ENCODE peak calls at places on chromosomes 6 and 20, in five cellular contexts. Q, X, K, V and E are unnamed samples.

GRCh38 chr6:105849741-105850140 is 236.4 kb upstream of the PRDM1 start:
- DNase-seq in Q (no peak), X (no peak), K (no peak), V (no peak), E (no peak)

GRCh38 chr6:145372671-145373123 is 362.6 kb downstream of the EPM2A start:
- DNase-seq in Q (no peak), X (peak; percentile 52), K (no peak), V (peak; percentile 12), E (no peak)

GRCh38 chr6:156280131-156280530 is 497.0 kb upstream of the ARID1B start:
- DNase-seq in Q (no peak), X (no peak), K (no peak), V (no peak), E (no peak)

GRCh38 chr20:25470045-25470444 is 62.6 kb downstream of the GINS1 start:
- DNase-seq in Q (peak; percentile 33), X (peak; percentile 13), K (peak; percentile 56), V (peak; percentile 57), E (peak; percentile 43)

GRCh38 chr6:47520282-47520681 is 42.7 kb downstream of the CD2AP start:
- DNase-seq in Q (no peak), X (no peak), K (no peak), V (peak; percentile 15), E (no peak)

GRCh38 chr20:49979030-49979832 is 3.5 kb upstream of the SNAI1 start:
- DNase-seq in Q (peak; percentile 57), X (no peak), K (no peak), V (peak; percentile 56), E (peak; percentile 77)

GRCh38 chr20:33474097-33474846 is 15.6 kb upstream of the CBFA2T2 start:
- DNase-seq in Q (no peak), X (no peak), K (no peak), V (peak; percentile 71), E (no peak)

GRCh38 chr6:158061709-158062461 is 80.2 kb downstream of the SYNJ2 start:
- DNase-seq in Q (no peak), X (no peak), K (no peak), V (no peak), E (no peak)

GRCh38 chr20:52246366-52246765 is 54.8 kb upstream of the ZFP64 start:
- DNase-seq in Q (no peak), X (no peak), K (no peak), V (no peak), E (no peak)

DNA sequence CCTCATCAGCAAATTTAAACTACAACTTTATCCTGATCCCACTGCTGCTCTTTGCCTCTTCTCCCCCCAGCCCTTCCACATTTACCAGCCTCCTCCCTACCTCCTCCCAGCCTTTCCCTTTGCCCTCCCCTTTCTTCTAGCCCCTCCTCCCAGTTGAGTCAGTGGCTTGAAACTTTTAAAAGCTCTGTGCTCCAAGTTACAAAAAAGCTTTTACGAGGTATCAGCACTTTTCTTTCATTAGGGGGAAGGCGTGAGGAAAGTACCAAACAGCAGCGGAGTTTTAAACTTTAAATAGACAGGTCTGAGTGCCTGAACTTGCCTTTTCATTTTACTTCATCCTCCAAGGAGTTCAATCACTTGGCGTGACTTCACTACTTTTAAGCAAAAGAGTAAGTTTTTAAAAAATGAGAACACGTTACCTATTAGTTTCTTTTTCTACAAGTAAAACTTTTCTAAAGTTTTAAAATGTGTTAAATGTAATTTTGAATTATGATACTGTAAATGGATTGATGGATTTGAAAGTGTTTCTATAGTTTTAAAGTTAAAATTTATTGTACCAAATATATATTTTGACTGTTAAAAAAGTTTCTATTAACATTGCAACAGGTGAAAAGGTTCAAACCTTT is at the start of gene GJA1:
- DNase-seq in Q (peak; percentile 57), X (no peak), K (peak; percentile 67), V (no peak), E (peak; percentile 66)
- TF ChIP-seq SUZ12 in Q (no peak), X (no peak), K (no peak), V (no peak), E (no peak)

GRCh38 chr6:31110825-31111582 is 1.4 kb downstream of the C6orf15 start:
- DNase-seq in Q (no peak), X (no peak), K (no peak), V (no peak), E (no peak)

GRCh38 chr6:31112478-31112877 is at the start of gene C6orf15:
- DNase-seq in Q (no peak), X (no peak), K (no peak), V (no peak), E (no peak)

GRCh38 chr6:31114540-31114876 is at the start of gene PSORS1C1:
- DNase-seq in Q (no peak), X (no peak), K (no peak), V (peak; percentile 49), E (no peak)

GRCh38 chr6:31113861-31114539 is 600 bp upstream of the PSORS1C1 start:
- DNase-seq in Q (no peak), X (no peak), K (no peak), V (no peak), E (no peak)

DNA sequence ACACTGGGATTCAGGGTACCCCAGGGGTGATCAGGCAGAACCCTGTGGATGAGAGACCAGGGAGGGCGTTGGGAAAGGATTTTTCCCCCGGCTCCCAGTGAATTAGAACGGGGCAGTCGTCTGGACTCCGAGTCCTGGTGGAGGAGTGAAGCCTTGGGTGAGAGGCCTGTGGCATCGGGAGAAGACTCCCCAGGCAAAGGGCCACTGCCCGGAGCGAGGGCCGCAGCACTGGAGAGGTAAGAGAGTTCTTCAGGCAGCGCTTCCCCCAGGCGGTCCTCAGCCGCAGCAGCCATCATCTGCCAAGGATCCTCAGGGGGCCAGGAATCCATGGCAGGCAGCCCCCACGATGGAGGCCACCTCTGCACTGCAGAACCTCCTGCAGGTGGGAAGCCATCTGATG is 663 bp downstream of the C6orf15 start:
- DNase-seq in Q (no peak), X (no peak), K (no peak), V (no peak), E (no peak)
- TF ChIP-seq SUZ12 in Q (no peak), X (no peak), K (no peak), V (no peak), E (no peak)

GRCh38 chr6:142300758-142301251 is 1.0 kb upstream of the ADGRG6 start:
- DNase-seq in Q (no peak), X (no peak), K (no peak), V (peak; percentile 52), E (peak; percentile 15)
- TF ChIP-seq SUZ12 in Q (no peak), X (no peak), K (no peak), V (no peak), E (no peak)

DNA sequence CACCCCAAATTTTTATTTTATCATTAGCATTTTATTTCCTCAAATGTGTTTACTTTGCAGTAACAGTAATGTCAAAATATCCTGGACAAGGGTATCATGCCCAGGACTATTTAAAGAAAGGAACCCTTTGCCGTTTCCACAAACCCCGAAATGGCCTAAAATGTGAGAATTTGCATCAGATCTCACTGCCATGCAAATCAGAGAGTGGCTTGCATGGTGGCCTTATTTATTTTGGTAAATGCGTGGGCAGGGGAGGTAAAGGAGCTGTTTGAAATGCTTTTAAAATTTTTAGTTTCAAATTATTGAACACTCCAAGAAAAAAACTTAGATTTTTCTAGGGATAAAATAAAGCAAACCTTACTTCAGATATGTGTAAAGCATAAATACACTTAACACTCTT is 43.8 kb downstream of the ADAT2 start:
- DNase-seq in Q (no peak), X (no peak), K (no peak), V (no peak), E (no peak)
- TF ChIP-seq SUZ12 in Q (no peak), X (no peak), K (no peak), V (no peak), E (no peak)

GRCh38 chr20:6311097-6311496 is 188.3 kb upstream of the FERMT1 start:
- DNase-seq in Q (no peak), X (no peak), K (no peak), V (no peak), E (no peak)
- TF ChIP-seq SUZ12 in Q (no peak), X (no peak), K (no peak), V (no peak), E (no peak)

GRCh38 chr20:24337074-24337473 is 132.4 kb upstream of the SYNDIG1 start:
- DNase-seq in Q (no peak), X (no peak), K (no peak), V (no peak), E (no peak)
- TF ChIP-seq SUZ12 in Q (no peak), X (no peak), K (no peak), V (no peak), E (no peak)

GRCh38 chr6:22754111-22754510 is 184.7 kb downstream of the HDGFL1 start:
- DNase-seq in Q (no peak), X (no peak), K (no peak), V (no peak), E (no peak)

GRCh38 chr6:22747576-22747975 is 178.2 kb downstream of the HDGFL1 start:
- DNase-seq in Q (no peak), X (no peak), K (no peak), V (no peak), E (no peak)

GRCh38 chr6:22752522-22752921 is 183.2 kb downstream of the HDGFL1 start:
- DNase-seq in Q (no peak), X (no peak), K (no peak), V (no peak), E (no peak)

GRCh38 chr6:22748681-22749080 is 179.3 kb downstream of the HDGFL1 start:
- DNase-seq in Q (no peak), X (no peak), K (no peak), V (no peak), E (no peak)
- TF ChIP-seq SUZ12 in Q (no peak), X (no peak), K (no peak), V (no peak), E (no peak)

DNA sequence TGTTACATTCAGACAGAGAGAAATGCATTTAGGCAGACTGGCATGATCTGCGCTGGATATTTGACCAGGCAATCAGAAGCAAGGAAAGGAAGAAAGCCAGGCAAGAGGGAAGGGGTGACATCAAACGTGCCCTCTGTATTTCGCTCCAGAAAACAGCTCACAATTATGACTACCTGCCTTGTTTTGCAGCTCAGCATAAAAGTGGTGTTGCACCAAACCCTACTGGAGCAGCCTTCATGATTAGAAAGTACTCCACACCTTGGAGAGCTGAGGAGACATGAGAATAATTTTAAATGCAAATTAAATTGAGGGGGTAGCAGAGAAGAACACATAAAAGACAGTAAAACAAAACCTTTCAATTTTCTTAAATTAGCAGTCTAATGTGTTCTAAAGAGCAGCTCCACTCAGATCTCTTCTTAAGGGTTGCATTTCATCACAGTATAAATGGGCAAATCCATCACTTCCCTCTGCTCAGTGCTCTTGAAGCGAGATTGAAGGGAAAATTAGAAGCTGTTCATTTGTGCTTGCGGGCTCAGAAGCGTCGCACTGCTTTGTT is at the start of gene PHACTR1:
- DNase-seq in Q (no peak), X (no peak), K (no peak), V (no peak), E (no peak)
- TF ChIP-seq SUZ12 in Q (no peak), X (no peak), K (no peak), V (no peak), E (no peak)

DNA sequence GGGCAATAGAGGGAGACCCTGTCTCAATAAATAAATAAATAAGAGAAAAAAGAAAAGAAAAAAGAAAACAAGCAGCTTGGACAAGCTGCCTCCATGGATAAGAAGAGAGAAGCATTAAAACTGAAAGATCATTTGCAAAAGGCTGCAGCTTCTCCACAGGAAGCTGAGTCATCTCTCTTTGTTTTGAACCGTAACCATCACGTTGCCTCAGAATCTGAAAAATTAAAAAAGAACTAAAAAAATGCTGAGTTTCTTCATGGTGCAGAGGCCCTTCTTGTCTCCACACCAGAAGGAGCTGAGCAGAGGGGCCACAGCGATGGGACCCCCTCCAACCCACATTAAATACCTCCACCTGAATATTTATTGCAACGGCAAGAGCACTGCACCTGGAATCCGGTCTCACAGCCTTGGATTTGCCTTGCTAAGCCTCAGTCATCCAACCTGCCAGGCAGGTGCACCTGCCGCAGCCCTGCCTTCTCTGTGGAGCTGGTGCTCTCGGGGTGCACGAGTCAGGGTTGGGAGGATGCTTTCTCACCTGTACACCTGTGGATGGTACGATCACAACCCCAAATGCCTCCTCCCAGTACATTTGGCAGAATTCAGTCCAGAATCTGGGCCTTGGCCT is 28.1 kb downstream of the TOX2 start:
- DNase-seq in Q (no peak), X (no peak), K (no peak), V (no peak), E (no peak)
- TF ChIP-seq SUZ12 in Q (no peak), X (no peak), K (no peak), V (no peak), E (no peak)